ENCODE peak calls at places on chromosomes 6 and 20, in seven cellular contexts. I is stimulated activated CD4-positive, alpha-beta T cell treated with anti-CD3 and anti-CD28 coated beads, Interleukin-4, amount 100 ng/mL, for 4 hours; U is left lobe of liver; D is H7; W is body of pancreas; K is C1 segment of cervical spinal cord; R is gastrocnemius medialis. H is an unnamed sample.

GRCh38 chr6:116764557-116764960 is 960 bp downstream of the FAM162B start:
- DNase-seq in K (no peak), D (peak; percentile 68), R (no peak), W (no peak), U (no peak), I (no peak), H (peak; percentile 44)

GRCh38 chr20:57514273-57514751 is 10.6 kb downstream of the CTCFL start:
- DNase-seq in R (peak; percentile 49), U (peak; percentile 78), D (peak; percentile 82), W (peak; percentile 77), K (peak; percentile 53), I (peak; percentile 4), H (peak; percentile 59)

GRCh38 chr20:35561671-35562070 is 19.8 kb downstream of the ERGIC3 start:
- DNase-seq in W (no peak), K (no peak), D (peak; percentile 78), U (no peak), I (no peak), R (no peak), H (no peak)

GRCh38 chr6:169912266-169913095 is 161.1 kb downstream of the ERMARD start:
- DNase-seq in D (no peak), I (no peak), K (no peak), W (no peak), U (no peak), R (no peak), H (no peak)

GRCh38 chr6:73340048-73340447 is 14.0 kb downstream of the DPPA5 start:
- DNase-seq in W (no peak), D (no peak), U (no peak), I (no peak), K (no peak), R (no peak), H (no peak)

GRCh38 chr6:144340541-144341371 is 55.6 kb downstream of the UTRN start:
- DNase-seq in R (no peak), W (no peak), K (no peak), I (no peak), D (no peak), U (no peak), H (no peak)

GRCh38 chr6:26383624-26384417 is 913 bp downstream of the BTN2A2 start:
- DNase-seq in R (no peak), K (peak; percentile 50), U (no peak), D (no peak), I (no peak), W (peak; percentile 45), H (no peak)

GRCh38 chr6:84258268-84258667 is 30.8 kb upstream of the CEP162 start:
- DNase-seq in W (no peak), I (no peak), D (no peak), U (no peak), K (no peak), R (no peak), H (no peak)

GRCh38 chr6:168709034-168709433 is 268.1 kb downstream of the SMOC2 start:
- DNase-seq in U (no peak), D (no peak), I (no peak), K (no peak), W (no peak), R (no peak), H (no peak)

GRCh38 chr6:35443341-35444030 is 8.7 kb upstream of the FANCE start:
- DNase-seq in I (no peak), D (no peak), W (no peak), R (no peak), U (no peak), K (no peak), H (no peak)

H was measured in dorsolateral prefrontal cortex.